ENCODE peak calls at places on chromosome 12, in four cellular contexts. G is suprapubic skin, I is tibial nerve, J is GM12878. H is an unnamed sample.

GRCh38 chr12:56222531-56222895 is 791 bp upstream of the RNF41 start:
- DNase-seq in I (no peak), J (no peak), G (no peak), H (no peak)

GRCh38 chr12:80814453-80814852 is 97.7 kb downstream of the MYF5 start:
- DNase-seq in G (no peak), J (no peak), I (no peak), H (no peak)

GRCh38 chr12:18165422-18165871 is 75.5 kb upstream of the RERGL start:
- DNase-seq in G (no peak), I (no peak), J (peak; percentile 82), H (no peak)

GRCh38 chr12:108525681-108526080 is 10.6 kb downstream of the FICD start:
- DNase-seq in I (no peak), J (no peak), G (no peak), H (no peak)

GRCh38 chr12:30796891-30797371 is 42.2 kb upstream of the CAPRIN2 start:
- DNase-seq in G (no peak), I (no peak), J (no peak), H (no peak)

GRCh38 chr12:108129017-108129812 is at the start of gene WSCD2:
- DNase-seq in I (peak; percentile 28), J (no peak), G (no peak), H (peak; percentile 40)

GRCh38 chr12:103799504-103800251 is 41.4 kb downstream of the NT5DC3 start:
- DNase-seq in I (no peak), G (no peak), J (no peak), H (no peak)

GRCh38 chr12:76878899-76879709 is at the start of gene CSRP2:
- DNase-seq in J (peak; percentile 13), I (peak; percentile 80), G (peak; percentile 90), H (peak; percentile 89)

GRCh38 chr12:132825089-132825488 is 3.6 kb downstream of the GOLGA3 start:
- DNase-seq in J (no peak), I (no peak), G (no peak), H (no peak)

GRCh38 chr12:107655281-107656065 is 30.1 kb upstream of the PWP1 start:
- DNase-seq in G (no peak), J (no peak), I (no peak), H (no peak)

GRCh38 chr12:106773945-106774807 is at the start of gene RIC8B:
- DNase-seq in G (peak; percentile 94), J (peak; percentile 92), I (peak; percentile 95), H (peak; percentile 95)

GRCh38 chr12:96156211-96156610 is 38.0 kb upstream of the ELK3 start:
- DNase-seq in I (no peak), J (no peak), G (no peak), H (no peak)

GRCh38 chr12:127295630-127296029 is 971.3 kb upstream of the TMEM132C start:
- DNase-seq in I (no peak), J (no peak), G (no peak), H (no peak)

GRCh38 chr12:57005980-57006808 is at the start of gene ZBTB39:
- DNase-seq in G (no peak), J (no peak), I (no peak), H (peak; percentile 67)

DNA sequence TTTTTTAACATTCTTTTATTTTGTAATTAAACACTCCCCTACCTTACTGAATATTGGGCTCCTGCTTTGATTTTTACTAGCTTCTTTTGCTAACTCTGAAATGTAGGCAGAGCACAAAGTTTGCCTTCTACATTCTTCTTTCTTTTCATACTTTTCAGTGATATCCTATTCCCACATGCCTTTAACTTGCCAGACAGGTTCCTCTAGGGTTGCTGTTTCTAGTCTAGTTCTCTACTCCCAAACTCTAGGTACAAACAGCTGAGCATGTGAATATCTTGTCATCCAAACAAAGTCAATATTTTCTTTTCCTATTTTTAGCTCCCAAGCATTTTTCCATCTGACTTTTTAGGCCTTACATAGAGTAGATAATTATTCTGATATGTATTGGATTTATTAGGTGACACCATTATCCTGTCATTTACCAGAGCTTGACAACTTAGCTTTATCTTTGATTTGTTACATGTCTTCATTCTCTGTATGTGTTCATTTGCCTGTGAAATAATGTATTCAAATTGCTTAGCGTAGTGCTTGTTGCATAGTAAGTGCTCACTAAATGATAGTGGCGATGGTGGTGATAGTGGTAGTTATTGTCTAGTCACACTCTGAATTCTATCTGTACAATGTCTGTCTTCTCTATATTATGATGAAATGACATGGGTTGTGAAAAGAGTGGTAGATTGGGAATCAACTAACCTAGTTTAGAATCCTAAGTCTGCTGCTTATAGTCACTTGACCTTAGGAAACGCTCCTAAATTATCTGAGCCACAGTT is 73.6 kb upstream of the DNM1L start:
- DNase-seq in I (no peak), G (no peak), J (no peak), H (no peak)
- TF ChIP-seq EP300 in I (no peak), G (no peak), J (no peak), H (no peak)

DNA sequence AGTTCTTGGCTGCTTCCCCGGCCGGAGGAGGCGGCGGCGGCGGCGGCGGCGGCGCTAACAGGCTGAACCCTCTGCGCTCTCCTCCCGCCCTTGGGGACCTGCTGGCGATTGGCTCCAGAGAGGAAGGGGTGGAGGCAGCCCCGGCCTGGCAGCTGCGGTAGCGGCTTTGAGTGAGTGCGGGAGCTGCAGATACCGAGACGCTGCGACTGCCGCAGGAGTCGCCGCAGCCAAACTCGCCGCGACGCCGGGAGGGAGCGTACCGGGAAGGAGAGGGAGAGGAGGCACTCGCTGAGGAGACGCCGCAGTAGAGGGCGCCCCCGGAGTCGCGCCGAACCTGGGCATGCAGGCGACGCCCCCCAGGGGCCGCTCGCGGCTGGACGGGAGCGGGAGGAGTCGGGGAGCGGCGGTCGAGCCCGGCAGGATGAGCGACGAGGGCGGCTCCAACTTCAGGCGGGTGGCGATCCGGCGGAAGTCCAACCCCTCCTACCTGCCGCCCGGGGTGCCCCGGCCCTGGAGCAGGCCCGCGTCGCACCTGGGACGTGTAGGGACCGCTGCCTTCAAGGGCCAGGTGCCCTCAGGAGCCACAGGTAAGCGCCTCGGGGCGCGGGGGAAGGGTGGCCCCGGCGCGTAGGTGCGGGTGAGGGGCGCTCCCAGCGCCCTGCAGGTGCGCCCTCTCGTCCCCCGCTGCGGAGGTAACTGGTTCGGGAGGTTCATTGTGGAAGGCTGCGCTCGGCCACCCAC is at the start of gene FGD4:
- DNase-seq in I (peak; percentile 51), G (peak; percentile 90), J (no peak), H (peak; percentile 92)
- TF ChIP-seq EP300 in I (peak; percentile 97), G (no peak), J (no peak), H (no peak)

DNA sequence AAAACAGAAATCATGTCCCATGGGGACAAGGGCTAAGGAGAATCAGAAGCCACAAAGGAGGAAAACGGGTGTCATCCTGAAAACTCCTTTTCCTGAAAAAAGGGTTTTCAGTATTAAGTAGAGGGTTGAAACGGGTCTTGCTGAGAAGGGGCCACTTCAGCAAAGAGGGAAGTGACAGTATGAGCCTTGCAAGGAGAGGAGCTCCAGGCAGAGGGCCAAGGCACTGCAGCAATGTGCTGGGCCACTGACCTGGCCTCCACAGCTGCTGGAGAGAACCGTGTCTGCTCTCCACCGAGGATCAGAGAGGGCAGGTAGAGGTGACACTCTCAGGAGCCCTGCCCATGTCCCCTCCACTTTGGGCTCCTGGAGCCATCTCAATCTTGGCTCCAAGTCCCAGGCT is 103.3 kb downstream of the NCOR2 start:
- DNase-seq in G (no peak), I (no peak), J (no peak), H (no peak)
- TF ChIP-seq EP300 in G (no peak), I (no peak), J (no peak), H (no peak)

DNA sequence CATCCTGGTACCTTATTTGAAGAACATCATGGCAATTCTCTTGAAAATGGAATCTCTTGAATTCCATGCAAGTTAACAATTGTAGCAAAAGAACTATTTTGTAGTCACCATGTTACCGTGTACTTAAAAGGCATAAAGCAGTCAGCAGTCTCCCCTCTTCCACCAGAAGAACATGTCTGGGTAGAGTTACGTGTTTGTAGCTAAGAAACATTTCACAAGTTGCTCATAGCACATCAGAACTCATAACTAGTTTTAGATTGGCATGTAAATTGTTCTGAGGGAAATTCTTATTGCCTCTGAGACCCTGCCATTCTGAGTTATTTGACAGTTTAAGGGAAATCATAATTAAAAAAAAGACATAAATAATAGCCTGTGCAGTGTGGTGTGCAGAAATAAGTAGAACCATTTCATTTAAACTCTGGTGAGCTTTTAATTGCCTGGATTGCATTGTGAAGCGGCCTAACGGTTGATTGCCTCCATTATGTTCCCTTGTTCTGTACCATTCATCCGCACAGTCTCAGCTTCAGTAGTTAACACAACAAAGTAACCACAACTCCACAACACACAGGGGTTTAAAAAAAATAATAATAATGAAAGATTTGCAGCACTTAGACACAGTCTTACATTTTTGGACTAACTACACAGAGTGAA is 2.6 kb downstream of the LMO3 start:
- DNase-seq in J (no peak), I (no peak), G (no peak), H (no peak)
- TF ChIP-seq EP300 in J (no peak), I (no peak), G (no peak), H (no peak)